ENCODE peak calls at places on chromosomes 7 and 10, in eight cellular contexts. One of them, this sample, is unnamed.

GRCh38 chr7:48035967-48036478 is 680 bp downstream of the C7orf57 start:
- DNase-seq in retinal pigment epithelial cell: no peak
- DNase-seq in GM20000: no peak
- DNase-seq in hepatocyte: peak; percentile 33
- DNase-seq in uterus: no peak
- DNase-seq in ascending aorta: no peak
- DNase-seq in CD4-positive, alpha-beta T cell: peak; percentile 39
- DNase-seq in neural crest cell: no peak
- DNase-seq in this sample: peak; percentile 19

GRCh38 chr7:100942038-100942774 is 7.1 kb upstream of the MUC3A start:
- DNase-seq in retinal pigment epithelial cell: no peak
- DNase-seq in GM20000: no peak
- DNase-seq in hepatocyte: no peak
- DNase-seq in uterus: no peak
- DNase-seq in ascending aorta: no peak
- DNase-seq in CD4-positive, alpha-beta T cell: no peak
- DNase-seq in neural crest cell: no peak
- DNase-seq in this sample: no peak

GRCh38 chr7:105805619-105806018 is 70.8 kb downstream of the ATXN7L1 start:
- DNase-seq in retinal pigment epithelial cell: no peak
- DNase-seq in GM20000: no peak
- DNase-seq in hepatocyte: no peak
- DNase-seq in uterus: no peak
- DNase-seq in ascending aorta: no peak
- DNase-seq in CD4-positive, alpha-beta T cell: no peak
- DNase-seq in neural crest cell: no peak
- DNase-seq in this sample: no peak

GRCh38 chr7:151696738-151697514 is 177.2 kb upstream of the RHEB start:
- DNase-seq in retinal pigment epithelial cell: no peak
- DNase-seq in GM20000: no peak
- DNase-seq in hepatocyte: peak; percentile 91
- DNase-seq in uterus: no peak
- DNase-seq in ascending aorta: no peak
- DNase-seq in CD4-positive, alpha-beta T cell: no peak
- DNase-seq in neural crest cell: no peak
- DNase-seq in this sample: peak; percentile 21

GRCh38 chr7:131819891-131820290 is 263.5 kb upstream of the PODXL start:
- DNase-seq in retinal pigment epithelial cell: no peak
- DNase-seq in GM20000: no peak
- DNase-seq in hepatocyte: no peak
- DNase-seq in uterus: no peak
- DNase-seq in ascending aorta: no peak
- DNase-seq in CD4-positive, alpha-beta T cell: no peak
- DNase-seq in neural crest cell: no peak
- DNase-seq in this sample: no peak

GRCh38 chr7:2800923-2801682 is 43.0 kb downstream of the GNA12 start:
- DNase-seq in retinal pigment epithelial cell: no peak
- DNase-seq in GM20000: no peak
- DNase-seq in hepatocyte: no peak
- DNase-seq in uterus: no peak
- DNase-seq in ascending aorta: no peak
- DNase-seq in CD4-positive, alpha-beta T cell: no peak
- DNase-seq in neural crest cell: no peak
- DNase-seq in this sample: no peak

GRCh38 chr7:5528071-5528814 is 104.6 kb upstream of the TNRC18 start:
- DNase-seq in retinal pigment epithelial cell: no peak
- DNase-seq in GM20000: no peak
- DNase-seq in hepatocyte: no peak
- DNase-seq in uterus: peak; percentile 36
- DNase-seq in ascending aorta: no peak
- DNase-seq in CD4-positive, alpha-beta T cell: peak; percentile 51
- DNase-seq in neural crest cell: no peak
- DNase-seq in this sample: no peak

GRCh38 chr10:77629775-77630565 is 7.6 kb downstream of the KCNMA1 start:
- DNase-seq in retinal pigment epithelial cell: no peak
- DNase-seq in GM20000: no peak
- DNase-seq in hepatocyte: no peak
- DNase-seq in uterus: no peak
- DNase-seq in ascending aorta: peak; percentile 62
- DNase-seq in CD4-positive, alpha-beta T cell: no peak
- DNase-seq in neural crest cell: no peak
- DNase-seq in this sample: no peak

GRCh38 chr7:138865843-138866242 is 67.8 kb upstream of the ATP6V0A4 start:
- DNase-seq in retinal pigment epithelial cell: no peak
- DNase-seq in GM20000: peak; percentile 67
- DNase-seq in hepatocyte: no peak
- DNase-seq in uterus: no peak
- DNase-seq in ascending aorta: no peak
- DNase-seq in CD4-positive, alpha-beta T cell: peak; percentile 41
- DNase-seq in neural crest cell: no peak
- DNase-seq in this sample: no peak

GRCh38 chr7:116075351-116076145 is 45.0 kb upstream of the TFEC start:
- DNase-seq in retinal pigment epithelial cell: no peak
- DNase-seq in GM20000: no peak
- DNase-seq in hepatocyte: no peak
- DNase-seq in uterus: no peak
- DNase-seq in ascending aorta: no peak
- DNase-seq in CD4-positive, alpha-beta T cell: no peak
- DNase-seq in neural crest cell: no peak
- DNase-seq in this sample: no peak

GRCh38 chr7:25207887-25208286 is 20.4 kb downstream of the NPVF start:
- DNase-seq in retinal pigment epithelial cell: no peak
- DNase-seq in GM20000: no peak
- DNase-seq in hepatocyte: no peak
- DNase-seq in uterus: no peak
- DNase-seq in ascending aorta: no peak
- DNase-seq in CD4-positive, alpha-beta T cell: no peak
- DNase-seq in neural crest cell: no peak
- DNase-seq in this sample: no peak

GRCh38 chr10:14879055-14879800 is 562 bp downstream of the SUV39H2 start:
- DNase-seq in retinal pigment epithelial cell: no peak
- DNase-seq in GM20000: no peak
- DNase-seq in hepatocyte: peak; percentile 36
- DNase-seq in uterus: peak; percentile 29
- DNase-seq in ascending aorta: no peak
- DNase-seq in CD4-positive, alpha-beta T cell: peak; percentile 38
- DNase-seq in neural crest cell: peak; percentile 10
- DNase-seq in this sample: no peak

GRCh38 chr7:158956805-158957506 is 100.6 kb downstream of the DYNC2I1 start:
- DNase-seq in retinal pigment epithelial cell: no peak
- DNase-seq in GM20000: no peak
- DNase-seq in hepatocyte: no peak
- DNase-seq in uterus: no peak
- DNase-seq in ascending aorta: no peak
- DNase-seq in CD4-positive, alpha-beta T cell: no peak
- DNase-seq in neural crest cell: no peak
- DNase-seq in this sample: no peak

GRCh38 chr7:112207106-112207592 is 654 bp downstream of the ZNF277 start:
- DNase-seq in retinal pigment epithelial cell: no peak
- DNase-seq in GM20000: peak; percentile 19
- DNase-seq in hepatocyte: no peak
- DNase-seq in uterus: peak; percentile 30
- DNase-seq in ascending aorta: no peak
- DNase-seq in CD4-positive, alpha-beta T cell: no peak
- DNase-seq in neural crest cell: no peak
- DNase-seq in this sample: no peak

GRCh38 chr7:85829176-85829575 is 642.3 kb upstream of the SEMA3D start:
- DNase-seq in retinal pigment epithelial cell: no peak
- DNase-seq in GM20000: no peak
- DNase-seq in hepatocyte: no peak
- DNase-seq in uterus: no peak
- DNase-seq in ascending aorta: no peak
- DNase-seq in CD4-positive, alpha-beta T cell: no peak
- DNase-seq in neural crest cell: no peak
- DNase-seq in this sample: no peak

GRCh38 chr7:85828654-85829053 is 641.8 kb upstream of the SEMA3D start:
- DNase-seq in retinal pigment epithelial cell: no peak
- DNase-seq in GM20000: no peak
- DNase-seq in hepatocyte: no peak
- DNase-seq in uterus: no peak
- DNase-seq in ascending aorta: no peak
- DNase-seq in CD4-positive, alpha-beta T cell: no peak
- DNase-seq in neural crest cell: no peak
- DNase-seq in this sample: no peak

GRCh38 chr7:85833071-85833470 is 646.2 kb upstream of the SEMA3D start:
- DNase-seq in retinal pigment epithelial cell: no peak
- DNase-seq in GM20000: no peak
- DNase-seq in hepatocyte: no peak
- DNase-seq in uterus: no peak
- DNase-seq in ascending aorta: no peak
- DNase-seq in CD4-positive, alpha-beta T cell: no peak
- DNase-seq in neural crest cell: no peak
- DNase-seq in this sample: no peak

GRCh38 chr7:85830982-85831381 is 644.1 kb upstream of the SEMA3D start:
- DNase-seq in retinal pigment epithelial cell: no peak
- DNase-seq in GM20000: no peak
- DNase-seq in hepatocyte: no peak
- DNase-seq in uterus: no peak
- DNase-seq in ascending aorta: no peak
- DNase-seq in CD4-positive, alpha-beta T cell: no peak
- DNase-seq in neural crest cell: no peak
- DNase-seq in this sample: no peak

DNA sequence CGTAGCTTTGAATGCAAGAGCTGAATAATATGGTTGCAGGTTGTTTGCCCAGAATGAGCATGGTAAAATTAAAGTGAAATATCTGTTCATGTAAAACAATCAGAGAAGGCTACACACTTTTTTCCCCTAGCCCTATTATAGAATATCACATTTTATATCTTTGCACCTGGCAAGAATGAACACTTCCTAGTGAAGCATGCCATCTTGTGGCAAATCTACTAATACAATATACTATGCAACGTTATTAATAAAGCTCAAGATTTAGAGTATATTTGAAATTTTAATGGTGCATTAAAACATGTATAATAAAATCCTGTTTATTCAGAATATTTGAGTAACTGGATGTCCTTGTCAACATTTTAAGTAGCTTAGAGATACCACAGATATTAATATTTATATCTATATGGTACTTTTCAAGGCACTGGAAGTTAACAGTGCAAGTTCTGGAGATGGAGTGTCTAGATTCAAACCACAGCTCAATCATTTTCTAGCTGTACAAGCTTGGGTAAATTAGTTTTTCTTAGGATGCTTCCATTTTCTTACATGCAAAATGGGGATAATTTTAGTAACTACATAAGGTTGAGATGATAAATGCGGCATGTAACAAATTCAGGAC is 643.1 kb upstream of the SEMA3D start:
- DNase-seq in retinal pigment epithelial cell: peak; percentile 8
- DNase-seq in GM20000: no peak
- DNase-seq in hepatocyte: peak; percentile 37
- DNase-seq in uterus: no peak
- DNase-seq in ascending aorta: no peak
- DNase-seq in CD4-positive, alpha-beta T cell: no peak
- DNase-seq in neural crest cell: no peak
- DNase-seq in this sample: no peak
- TF ChIP-seq CTCF in retinal pigment epithelial cell: peak; percentile 43
- TF ChIP-seq CTCF in GM20000: no peak
- TF ChIP-seq CTCF in hepatocyte: peak; percentile 70
- TF ChIP-seq CTCF in uterus: no peak
- TF ChIP-seq CTCF in ascending aorta: no peak
- TF ChIP-seq CTCF in CD4-positive, alpha-beta T cell: no peak
- TF ChIP-seq CTCF in neural crest cell: peak; percentile 75
- TF ChIP-seq CTCF in this sample: peak; percentile 74

DNA sequence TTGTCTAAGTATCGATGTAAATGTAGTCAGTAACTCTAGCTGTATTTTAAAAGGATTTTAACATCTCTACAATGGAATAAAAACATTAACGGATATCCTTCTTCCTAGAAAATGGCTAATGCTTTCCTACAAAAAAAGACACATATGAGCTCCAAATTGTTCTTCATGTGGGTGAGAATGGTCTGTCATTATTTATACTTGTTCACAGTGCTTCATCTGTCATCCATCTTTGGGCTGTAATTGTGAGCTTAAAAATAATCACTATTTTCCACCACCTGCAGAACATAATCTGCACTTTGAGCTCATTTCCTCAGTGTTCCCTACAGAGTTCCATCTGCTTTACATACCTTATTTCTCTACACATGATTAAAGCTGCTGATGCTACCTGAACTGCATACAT is 979.2 kb upstream of the C7orf33 start:
- DNase-seq in retinal pigment epithelial cell: no peak
- DNase-seq in GM20000: no peak
- DNase-seq in hepatocyte: no peak
- DNase-seq in uterus: no peak
- DNase-seq in ascending aorta: no peak
- DNase-seq in CD4-positive, alpha-beta T cell: no peak
- DNase-seq in neural crest cell: no peak
- DNase-seq in this sample: no peak
- TF ChIP-seq CTCF in retinal pigment epithelial cell: no peak
- TF ChIP-seq CTCF in GM20000: no peak
- TF ChIP-seq CTCF in hepatocyte: no peak
- TF ChIP-seq CTCF in uterus: no peak
- TF ChIP-seq CTCF in ascending aorta: no peak
- TF ChIP-seq CTCF in CD4-positive, alpha-beta T cell: no peak
- TF ChIP-seq CTCF in neural crest cell: no peak
- TF ChIP-seq CTCF in this sample: no peak

GRCh38 chr10:70537398-70538194 is 59.0 kb downstream of the PALD1 start:
- DNase-seq in retinal pigment epithelial cell: no peak
- DNase-seq in GM20000: peak; percentile 46
- DNase-seq in hepatocyte: peak; percentile 46
- DNase-seq in uterus: no peak
- DNase-seq in ascending aorta: no peak
- DNase-seq in CD4-positive, alpha-beta T cell: no peak
- DNase-seq in neural crest cell: peak; percentile 24
- DNase-seq in this sample: peak; percentile 29
- TF ChIP-seq CTCF in retinal pigment epithelial cell: peak; percentile 69
- TF ChIP-seq CTCF in GM20000: peak; percentile 43
- TF ChIP-seq CTCF in hepatocyte: peak; percentile 41
- TF ChIP-seq CTCF in uterus: no peak
- TF ChIP-seq CTCF in ascending aorta: no peak
- TF ChIP-seq CTCF in CD4-positive, alpha-beta T cell: peak; percentile 23
- TF ChIP-seq CTCF in neural crest cell: peak; percentile 59
- TF ChIP-seq CTCF in this sample: peak; percentile 64

GRCh38 chr10:114183563-114183962 is 4.4 kb downstream of the TDRD1 start:
- DNase-seq in retinal pigment epithelial cell: no peak
- DNase-seq in GM20000: no peak
- DNase-seq in hepatocyte: no peak
- DNase-seq in uterus: no peak
- DNase-seq in ascending aorta: no peak
- DNase-seq in CD4-positive, alpha-beta T cell: no peak
- DNase-seq in neural crest cell: no peak
- DNase-seq in this sample: no peak

GRCh38 chr10:114188001-114188400 is 8.8 kb downstream of the TDRD1 start:
- DNase-seq in retinal pigment epithelial cell: no peak
- DNase-seq in GM20000: no peak
- DNase-seq in hepatocyte: no peak
- DNase-seq in uterus: no peak
- DNase-seq in ascending aorta: no peak
- DNase-seq in CD4-positive, alpha-beta T cell: no peak
- DNase-seq in neural crest cell: no peak
- DNase-seq in this sample: no peak

GRCh38 chr10:114184276-114184675 is 5.1 kb downstream of the TDRD1 start:
- DNase-seq in retinal pigment epithelial cell: no peak
- DNase-seq in GM20000: no peak
- DNase-seq in hepatocyte: no peak
- DNase-seq in uterus: no peak
- DNase-seq in ascending aorta: no peak
- DNase-seq in CD4-positive, alpha-beta T cell: no peak
- DNase-seq in neural crest cell: no peak
- DNase-seq in this sample: no peak

GRCh38 chr10:114189700-114190099 is 10.5 kb downstream of the TDRD1 start:
- DNase-seq in retinal pigment epithelial cell: no peak
- DNase-seq in GM20000: no peak
- DNase-seq in hepatocyte: no peak
- DNase-seq in uterus: no peak
- DNase-seq in ascending aorta: no peak
- DNase-seq in CD4-positive, alpha-beta T cell: no peak
- DNase-seq in neural crest cell: no peak
- DNase-seq in this sample: no peak

GRCh38 chr10:114188876-114189275 is 9.7 kb downstream of the TDRD1 start:
- DNase-seq in retinal pigment epithelial cell: no peak
- DNase-seq in GM20000: no peak
- DNase-seq in hepatocyte: no peak
- DNase-seq in uterus: no peak
- DNase-seq in ascending aorta: no peak
- DNase-seq in CD4-positive, alpha-beta T cell: no peak
- DNase-seq in neural crest cell: no peak
- DNase-seq in this sample: no peak
- TF ChIP-seq CTCF in retinal pigment epithelial cell: no peak
- TF ChIP-seq CTCF in GM20000: no peak
- TF ChIP-seq CTCF in hepatocyte: no peak
- TF ChIP-seq CTCF in uterus: no peak
- TF ChIP-seq CTCF in ascending aorta: no peak
- TF ChIP-seq CTCF in CD4-positive, alpha-beta T cell: no peak
- TF ChIP-seq CTCF in neural crest cell: no peak
- TF ChIP-seq CTCF in this sample: no peak

This sample was measured in progenitor cell of endocrine pancreas.